ENCODE peak calls at places on chromosome 1, in four cellular contexts. N is stomach; L is CD8-positive, alpha-beta memory T cell; Y is body of pancreas. Z is an unnamed sample.
A peak's percentile ranks its signal among the peaks of the same experiment; 100 is the strongest.

GRCh38 chr1:218933526-218933925 is 240.2 kb upstream of the LYPLAL1 start:
- DNase-seq in N (no peak), L (no peak), Y (no peak), Z (no peak)

GRCh38 chr1:119388450-119388849 is 19.9 kb downstream of the HAO2 start:
- DNase-seq in N (no peak), L (no peak), Y (no peak), Z (no peak)

GRCh38 chr1:197356723-197357533 is 88.9 kb downstream of the CRB1 start:
- DNase-seq in N (no peak), L (peak; percentile 15), Y (peak; percentile 37), Z (peak; percentile 32)

GRCh38 chr1:43317817-43318471 is 17.2 kb downstream of the TIE1 start:
- DNase-seq in N (no peak), L (no peak), Y (no peak), Z (no peak)

GRCh38 chr1:12552951-12553921 is 64.8 kb downstream of the DHRS3 start:
- DNase-seq in N (no peak), L (no peak), Y (no peak), Z (peak; percentile 36)

GRCh38 chr1:183209533-183210158 is 23.6 kb downstream of the LAMC2 start:
- DNase-seq in N (no peak), L (no peak), Y (peak; percentile 16), Z (no peak)

GRCh38 chr1:205538211-205538840 is 33.9 kb downstream of the CDK18 start:
- DNase-seq in N (peak; percentile 15), L (no peak), Y (no peak), Z (no peak)

GRCh38 chr1:228021526-228022030 is 14.8 kb downstream of the WNT3A start:
- DNase-seq in N (no peak), L (no peak), Y (no peak), Z (no peak)

GRCh38 chr1:218209351-218209861 is 75.7 kb upstream of the RRP15 start:
- DNase-seq in N (no peak), L (no peak), Y (no peak), Z (no peak)

GRCh38 chr1:95388041-95388440 is 154.0 kb downstream of the RWDD3 start:
- DNase-seq in N (no peak), L (no peak), Y (no peak), Z (no peak)

GRCh38 chr1:202193614-202194327 is at the start of gene LGR6:
- DNase-seq in N (no peak), L (no peak), Y (no peak), Z (no peak)

GRCh38 chr1:235714205-235714897 is 64.8 kb upstream of the GNG4 start:
- DNase-seq in N (no peak), L (no peak), Y (no peak), Z (no peak)

GRCh38 chr1:46509414-46509813 is 19.8 kb downstream of the DMBX1 start:
- DNase-seq in N (no peak), L (no peak), Y (no peak), Z (no peak)

GRCh38 chr1:207789792-207790787 is 38.2 kb downstream of the CD46 start:
- DNase-seq in N (no peak), L (no peak), Y (no peak), Z (no peak)

GRCh38 chr1:246788895-246789338 is 64.7 kb downstream of the SCCPDH start:
- DNase-seq in N (no peak), L (no peak), Y (no peak), Z (no peak)

GRCh38 chr1:9841460-9841859 is 17.7 kb upstream of the CLSTN1 start:
- DNase-seq in N (no peak), L (no peak), Y (no peak), Z (no peak)

GRCh38 chr1:83131692-83131955 is 867.3 kb downstream of the TTLL7 start:
- DNase-seq in N (no peak), L (no peak), Y (no peak), Z (no peak)

GRCh38 chr1:171191992-171192391 is 6.9 kb downstream of the FMO2 start:
- DNase-seq in N (no peak), L (no peak), Y (no peak), Z (no peak)

GRCh38 chr1:30472009-30472408 is 251.4 kb downstream of the MATN1 start:
- DNase-seq in N (no peak), L (no peak), Y (no peak), Z (no peak)

GRCh38 chr1:93616996-93617669 is 64.5 kb downstream of the BCAR3 start:
- DNase-seq in N (peak; percentile 79), L (no peak), Y (peak; percentile 90), Z (peak; percentile 46)

GRCh38 chr1:21562896-21563295 is 53.7 kb downstream of the ALPL start:
- DNase-seq in N (no peak), L (no peak), Y (no peak), Z (no peak)

GRCh38 chr1:228314658-228315483 is 91.8 kb downstream of the TRIM11 start:
- DNase-seq in N (peak; percentile 21), L (no peak), Y (no peak), Z (no peak)

GRCh38 chr1:7856345-7856744 is 3.5 kb upstream of the UTS2 start:
- DNase-seq in N (no peak), L (no peak), Y (peak; percentile 3), Z (peak; percentile 18)

GRCh38 chr1:67832737-67833594 is at the start of gene GNG12:
- DNase-seq in N (peak; percentile 77), L (no peak), Y (peak; percentile 74), Z (no peak)

GRCh38 chr1:188669715-188670114 is 1807.9 kb downstream of the BRINP3 start:
- DNase-seq in N (no peak), L (no peak), Y (no peak), Z (no peak)

GRCh38 chr1:14103878-14104430 is 404.0 kb downstream of the PRDM2 start:
- DNase-seq in N (no peak), L (no peak), Y (no peak), Z (no peak)

GRCh38 chr1:164647211-164647610 is 88.2 kb downstream of the PBX1 start:
- DNase-seq in N (no peak), L (no peak), Y (no peak), Z (no peak)

GRCh38 chr1:164649146-164649545 is 90.2 kb downstream of the PBX1 start:
- DNase-seq in N (no peak), L (no peak), Y (no peak), Z (no peak)

GRCh38 chr1:164651378-164651951 is 92.5 kb downstream of the PBX1 start:
- DNase-seq in N (peak; percentile 38), L (peak; percentile 2), Y (peak; percentile 62), Z (no peak)

GRCh38 chr1:164645921-164646320 is 86.9 kb downstream of the PBX1 start:
- DNase-seq in N (no peak), L (no peak), Y (no peak), Z (no peak)

GRCh38 chr1:164648211-164649080 is 89.5 kb downstream of the PBX1 start:
- DNase-seq in N (peak; percentile 39), L (no peak), Y (peak; percentile 40), Z (no peak)
- H3K4me1 ChIP-seq in N (peaks cover 28% of the 10 kb centered on the region), L (no peaks in the 10 kb centered on the region), Y (peaks cover 89% of the 10 kb centered on the region), Z (no peaks in the 10 kb centered on the region)

GRCh38 chr1:111629190-111629954 is 9.8 kb downstream of the RAP1A start:
- DNase-seq in N (no peak), L (no peak), Y (no peak), Z (no peak)
- H3K4me1 ChIP-seq in N (peaks cover 33% of the 10 kb centered on the region), L (peaks cover 88% of the 10 kb centered on the region), Y (no peaks in the 10 kb centered on the region), Z (peaks cover 20% of the 10 kb centered on the region)

GRCh38 chr1:63322944-63323865 is 838 bp downstream of the FOXD3 start:
- DNase-seq in N (no peak), L (peak; percentile 55), Y (no peak), Z (no peak)
- H3K4me1 ChIP-seq in N (peaks cover 29% of the 10 kb centered on the region), L (peaks cover 17% of the 10 kb centered on the region), Y (peaks cover 35% of the 10 kb centered on the region), Z (peaks cover 22% of the 10 kb centered on the region)

DNA sequence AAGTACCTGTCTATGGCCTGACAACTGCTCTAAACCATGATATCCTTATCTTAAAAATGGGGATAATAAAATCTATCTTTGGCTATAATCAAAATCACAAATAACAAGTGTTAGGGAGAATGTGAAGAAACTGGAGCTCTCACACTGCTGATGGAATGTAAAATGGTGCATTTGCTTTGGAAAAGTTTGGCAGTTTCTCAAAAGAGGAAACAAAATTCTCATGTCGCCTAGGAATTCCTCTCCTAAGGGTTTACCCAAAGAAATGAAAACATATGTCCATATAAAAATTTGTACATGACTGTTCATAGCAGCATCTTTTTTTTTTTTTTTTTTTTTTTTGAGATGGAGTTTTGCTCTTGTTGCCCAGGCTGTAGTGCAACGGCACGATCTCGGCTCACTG is 64.3 kb downstream of the ZNF281 start:
- DNase-seq in N (no peak), L (no peak), Y (no peak), Z (no peak)
- H3K4me1 ChIP-seq in N (no peaks in the 10 kb centered on the region), L (no peaks in the 10 kb centered on the region), Y (no peaks in the 10 kb centered on the region), Z (peaks cover 21% of the 10 kb centered on the region)

GRCh38 chr1:212902054-212902453 is 44.0 kb downstream of the FLVCR1 start:
- DNase-seq in N (no peak), L (no peak), Y (no peak), Z (no peak)

GRCh38 chr1:212903664-212904063 is 45.6 kb downstream of the FLVCR1 start:
- DNase-seq in N (no peak), L (no peak), Y (no peak), Z (no peak)

GRCh38 chr1:212899845-212900244 is 41.8 kb downstream of the FLVCR1 start:
- DNase-seq in N (no peak), L (no peak), Y (no peak), Z (no peak)

GRCh38 chr1:212901290-212901689 is 43.2 kb downstream of the FLVCR1 start:
- DNase-seq in N (no peak), L (no peak), Y (no peak), Z (no peak)
- H3K4me1 ChIP-seq in N (no peaks in the 10 kb centered on the region), L (no peaks in the 10 kb centered on the region), Y (no peaks in the 10 kb centered on the region), Z (no peaks in the 10 kb centered on the region)

GRCh38 chr1:179030130-179030529 is 4.4 kb downstream of the FAM20B start:
- DNase-seq in N (no peak), L (no peak), Y (no peak), Z (no peak)
- H3K4me1 ChIP-seq in N (peaks cover 44% of the 10 kb centered on the region), L (peaks cover 28% of the 10 kb centered on the region), Y (peaks cover 79% of the 10 kb centered on the region), Z (peaks cover 69% of the 10 kb centered on the region)

GRCh38 chr1:206691604-206692003 is 6.9 kb downstream of the MAPKAPK2 start:
- DNase-seq in N (peak; percentile 50), L (no peak), Y (peak; percentile 57), Z (peak; percentile 59)

GRCh38 chr1:206693029-206693428 is 8.3 kb downstream of the MAPKAPK2 start:
- DNase-seq in N (peak; percentile 61), L (no peak), Y (peak; percentile 69), Z (no peak)

GRCh38 chr1:206693592-206693991 is 8.9 kb downstream of the MAPKAPK2 start:
- DNase-seq in N (no peak), L (no peak), Y (no peak), Z (no peak)

GRCh38 chr1:206687915-206688442 is 3.3 kb downstream of the MAPKAPK2 start:
- DNase-seq in N (no peak), L (no peak), Y (no peak), Z (no peak)

GRCh38 chr1:206690516-206690915 is 5.8 kb downstream of the MAPKAPK2 start:
- DNase-seq in N (peak; percentile 71), L (no peak), Y (peak; percentile 58), Z (no peak)
- H3K4me1 ChIP-seq in N (peaks cover 83% of the 10 kb centered on the region), L (peaks cover 59% of the 10 kb centered on the region), Y (peaks cover 89% of the 10 kb centered on the region), Z (peaks cover 90% of the 10 kb centered on the region)

GRCh38 chr1:56845343-56845742 is 9.3 kb upstream of the C8A start:
- DNase-seq in N (no peak), L (no peak), Y (no peak), Z (no peak)

GRCh38 chr1:56838726-56839125 is 15.9 kb upstream of the C8A start:
- DNase-seq in N (no peak), L (no peak), Y (no peak), Z (no peak)

GRCh38 chr1:56844709-56845108 is 9.9 kb upstream of the C8A start:
- DNase-seq in N (no peak), L (no peak), Y (no peak), Z (no peak)
- H3K4me1 ChIP-seq in N (no peaks in the 10 kb centered on the region), L (no peaks in the 10 kb centered on the region), Y (no peaks in the 10 kb centered on the region), Z (peaks cover 10% of the 10 kb centered on the region)

Z was measured in HepG2.